ENCODE peak calls at places on chromosomes 3 and 15, in four cellular contexts. Z, E, H and Q are unnamed samples.
A peak's percentile ranks its signal among the peaks of the same experiment; 100 is the strongest.

GRCh38 chr3:42572278-42572677 is 9.5 kb downstream of the SEC22C start:
- DNase-seq in Z (peak; percentile 67), E (peak; percentile 75), H (no peak), Q (peak; percentile 62)

GRCh38 chr3:29486087-29486486 is 205.2 kb downstream of the RBMS3 start:
- DNase-seq in Z (no peak), E (no peak), H (peak; percentile 30), Q (no peak)

GRCh38 chr3:132006605-132007204 is 28.1 kb downstream of the CPNE4 start:
- DNase-seq in Z (peak; percentile 23), E (peak; percentile 23), H (no peak), Q (peak; percentile 25)

GRCh38 chr3:193407156-193407555 is 28.6 kb upstream of the ATP13A5 start:
- DNase-seq in Z (no peak), E (no peak), H (no peak), Q (no peak)

GRCh38 chr3:30475809-30476178 is 130.6 kb upstream of the TGFBR2 start:
- DNase-seq in Z (no peak), E (no peak), H (no peak), Q (no peak)

GRCh38 chr15:63491979-63492378 is 12.4 kb upstream of the USP3 start:
- DNase-seq in Z (no peak), E (no peak), H (no peak), Q (no peak)

GRCh38 chr3:194091141-194091540 is 44.8 kb upstream of the HES1 start:
- DNase-seq in Z (no peak), E (peak; percentile 46), H (no peak), Q (no peak)

GRCh38 chr15:31163769-31164572 is 62.4 kb upstream of the TRPM1 start:
- DNase-seq in Z (no peak), E (no peak), H (no peak), Q (no peak)

GRCh38 chr15:32730677-32731654 is 13.2 kb downstream of the GREM1 start:
- DNase-seq in Z (peak; percentile 46), E (peak; percentile 75), H (no peak), Q (peak; percentile 47)

GRCh38 chr3:39064646-39065045 is 12.8 kb downstream of the WDR48 start:
- DNase-seq in Z (no peak), E (no peak), H (no peak), Q (no peak)

GRCh38 chr3:50444213-50444612 is 59.2 kb downstream of the CACNA2D2 start:
- DNase-seq in Z (no peak), E (no peak), H (no peak), Q (no peak)

GRCh38 chr3:17678116-17678741 is 64.2 kb downstream of the TBC1D5 start:
- DNase-seq in Z (no peak), E (no peak), H (no peak), Q (no peak)

GRCh38 chr3:189041482-189042090 is 130.2 kb upstream of the TPRG1 start:
- DNase-seq in Z (peak; percentile 30), E (peak; percentile 1), H (peak; percentile 19), Q (peak; percentile 58)

GRCh38 chr15:44215594-44215993 is 20.5 kb upstream of the FRMD5 start:
- DNase-seq in Z (no peak), E (no peak), H (no peak), Q (peak; percentile 74)
- TF ChIP-seq FOXK2 in Z (no peak), E (no peak), H (no peak), Q (no peak)

DNA sequence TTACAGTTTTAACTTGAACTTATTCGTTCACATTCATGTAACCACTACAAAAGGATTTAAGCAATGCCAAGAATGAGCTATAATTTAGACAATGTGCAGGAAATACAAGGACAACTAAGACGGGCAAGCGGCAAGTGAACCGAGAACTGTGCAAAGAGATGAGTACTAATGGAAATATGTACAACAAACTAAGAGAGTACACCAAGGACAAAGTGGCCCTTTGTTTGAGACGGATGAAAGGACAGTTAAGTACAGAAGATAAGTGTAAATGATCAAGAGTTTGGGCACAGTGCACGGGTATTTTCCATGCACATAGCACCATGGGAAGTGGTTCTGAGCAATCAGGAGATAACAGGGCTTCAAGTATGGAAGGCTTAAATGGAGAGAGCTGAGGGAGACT is 281.7 kb downstream of the ROBO2 start:
- DNase-seq in Z (no peak), E (no peak), H (no peak), Q (peak; percentile 90)
- TF ChIP-seq FOXK2 in Z (no peak), E (no peak), H (no peak), Q (no peak)

DNA sequence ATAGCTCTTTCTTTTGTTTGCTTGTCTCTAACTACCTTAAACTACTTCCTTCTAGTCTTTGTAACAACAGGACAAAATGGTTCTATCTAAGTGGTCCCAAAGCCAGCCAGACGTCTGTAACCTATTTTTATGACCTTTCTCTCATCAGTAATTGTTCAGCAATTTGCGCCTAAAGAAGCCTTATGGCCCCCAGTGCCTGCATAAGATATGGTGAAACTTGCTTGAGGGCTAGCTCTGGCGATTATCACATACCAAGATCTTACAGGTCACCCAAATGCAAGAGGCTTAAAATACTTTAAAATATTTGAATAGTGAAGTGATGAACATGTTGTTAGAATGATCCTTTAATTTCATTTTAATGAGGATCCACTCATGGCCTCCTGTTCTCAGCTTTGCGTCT is 369.4 kb downstream of the SOX2 start:
- DNase-seq in Z (no peak), E (no peak), H (no peak), Q (no peak)
- TF ChIP-seq FOXK2 in Z (no peak), E (no peak), H (no peak), Q (no peak)

GRCh38 chr15:64807051-64807749 is 18.2 kb downstream of the PIF1 start:
- DNase-seq in Z (no peak), E (no peak), H (no peak), Q (no peak)

GRCh38 chr15:64807751-64808222 is 17.7 kb downstream of the PIF1 start:
- DNase-seq in Z (no peak), E (no peak), H (no peak), Q (no peak)

GRCh38 chr15:64803526-64803925 is 21.9 kb downstream of the PIF1 start:
- DNase-seq in Z (no peak), E (no peak), H (no peak), Q (no peak)

GRCh38 chr15:64806509-64806908 is 18.9 kb downstream of the PIF1 start:
- DNase-seq in Z (no peak), E (no peak), H (no peak), Q (no peak)

GRCh38 chr15:64804619-64805018 is 20.8 kb downstream of the PIF1 start:
- DNase-seq in Z (no peak), E (no peak), H (no peak), Q (no peak)
- TF ChIP-seq FOXK2 in Z (no peak), E (no peak), H (no peak), Q (no peak)

GRCh38 chr15:84552896-84553295 is 47.9 kb upstream of the ZSCAN2 start:
- DNase-seq in Z (no peak), E (no peak), H (no peak), Q (no peak)
- TF ChIP-seq FOXK2 in Z (no peak), E (no peak), H (no peak), Q (no peak)

GRCh38 chr3:364287-364686 is 167.7 kb downstream of the CHL1 start:
- DNase-seq in Z (no peak), E (no peak), H (no peak), Q (no peak)
- TF ChIP-seq FOXK2 in Z (no peak), E (no peak), H (no peak), Q (no peak)

DNA sequence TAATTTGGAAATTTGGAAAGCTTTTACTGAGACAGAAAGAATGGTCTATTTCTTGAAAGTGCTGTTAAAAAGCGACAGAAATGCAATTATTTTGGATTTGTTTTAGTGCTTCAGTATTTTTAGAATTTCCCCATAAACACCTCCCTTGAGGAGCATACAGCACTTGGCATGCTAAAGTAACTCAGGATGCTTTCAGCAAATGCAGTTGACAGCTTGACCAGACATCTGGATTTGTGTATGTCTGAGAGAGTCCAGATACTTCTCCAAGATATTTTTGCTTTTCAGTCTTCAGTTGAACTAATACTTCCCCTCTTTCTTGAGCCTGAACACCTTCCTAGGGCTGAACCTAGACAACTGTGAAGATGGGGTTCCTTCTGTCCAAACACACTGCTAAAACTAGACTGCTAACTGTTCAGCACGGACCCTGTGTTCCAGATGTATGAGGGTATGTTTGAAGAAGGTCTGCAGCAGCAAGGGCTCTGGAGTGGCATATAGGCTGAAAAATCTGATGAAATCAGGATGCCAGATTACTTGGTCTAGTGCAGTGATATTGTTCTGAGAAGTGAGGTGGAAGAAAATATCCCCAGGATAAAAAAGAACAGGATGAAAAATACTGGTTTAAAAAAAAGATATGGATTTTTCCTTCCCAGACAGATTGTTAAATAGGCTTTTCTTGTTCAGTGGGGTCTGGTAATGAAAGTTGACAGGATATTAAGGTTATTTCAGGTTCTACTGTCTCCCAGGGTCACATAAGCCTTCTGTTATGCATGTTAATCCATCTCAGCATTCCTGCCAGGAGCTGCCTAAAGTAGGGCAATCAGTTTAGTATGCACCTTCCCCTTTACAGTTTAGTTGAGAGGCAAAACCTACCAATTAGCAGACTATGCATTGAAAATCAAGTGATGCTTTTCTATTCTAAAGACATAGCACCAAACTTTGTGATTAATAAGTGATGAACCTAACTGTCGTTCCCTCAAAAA is 516.9 kb upstream of the TBL1XR1 start:
- DNase-seq in Z (no peak), E (no peak), H (no peak), Q (no peak)
- TF ChIP-seq FOXK2 in Z (no peak), E (no peak), H (no peak), Q (no peak)